ENCODE peak calls at places on chromosome 17, in seven cellular contexts. One of them, this sample, is unnamed.

GRCh38 chr17:29667969-29668368 is 45.3 kb upstream of the CORO6 start:
- DNase-seq in IMR-90: no peak
- DNase-seq in GM12878: no peak
- DNase-seq in upper lobe of right lung: no peak
- DNase-seq in tibial artery: no peak
- DNase-seq in psoas muscle: no peak
- DNase-seq in esophagus squamous epithelium: no peak
- DNase-seq in this sample: no peak

GRCh38 chr17:38352245-38353083 is 820 bp downstream of the SOCS7 start:
- DNase-seq in IMR-90: no peak
- DNase-seq in GM12878: no peak
- DNase-seq in upper lobe of right lung: peak; percentile 77
- DNase-seq in tibial artery: peak; percentile 68
- DNase-seq in psoas muscle: peak; percentile 30
- DNase-seq in esophagus squamous epithelium: no peak
- DNase-seq in this sample: peak; percentile 61

GRCh38 chr17:8532021-8532420 is 96.3 kb downstream of the NDEL1 start:
- DNase-seq in IMR-90: peak; percentile 62
- DNase-seq in GM12878: no peak
- DNase-seq in upper lobe of right lung: no peak
- DNase-seq in tibial artery: no peak
- DNase-seq in psoas muscle: no peak
- DNase-seq in esophagus squamous epithelium: no peak
- DNase-seq in this sample: peak; percentile 25

GRCh38 chr17:33940769-33941168 is 314.3 kb upstream of the CCL2 start:
- DNase-seq in IMR-90: no peak
- DNase-seq in GM12878: no peak
- DNase-seq in upper lobe of right lung: no peak
- DNase-seq in tibial artery: no peak
- DNase-seq in psoas muscle: no peak
- DNase-seq in esophagus squamous epithelium: no peak
- DNase-seq in this sample: no peak

GRCh38 chr17:2433696-2434095 is 32.8 kb upstream of the MNT start:
- DNase-seq in IMR-90: peak; percentile 50
- DNase-seq in GM12878: no peak
- DNase-seq in upper lobe of right lung: no peak
- DNase-seq in tibial artery: no peak
- DNase-seq in psoas muscle: no peak
- DNase-seq in esophagus squamous epithelium: no peak
- DNase-seq in this sample: no peak

GRCh38 chr17:4858068-4858879 is 25.1 kb downstream of the MINK1 start:
- DNase-seq in IMR-90: no peak
- DNase-seq in GM12878: no peak
- DNase-seq in upper lobe of right lung: no peak
- DNase-seq in tibial artery: no peak
- DNase-seq in psoas muscle: no peak
- DNase-seq in esophagus squamous epithelium: no peak
- DNase-seq in this sample: no peak

GRCh38 chr17:64622931-64623654 is 39.0 kb downstream of the SMURF2 start:
- DNase-seq in IMR-90: peak; percentile 91
- DNase-seq in GM12878: no peak
- DNase-seq in upper lobe of right lung: no peak
- DNase-seq in tibial artery: no peak
- DNase-seq in psoas muscle: no peak
- DNase-seq in esophagus squamous epithelium: no peak
- DNase-seq in this sample: no peak

GRCh38 chr17:31561469-31562412 is 170.3 kb downstream of the RAB11FIP4 start:
- DNase-seq in IMR-90: peak; percentile 49
- DNase-seq in GM12878: no peak
- DNase-seq in upper lobe of right lung: no peak
- DNase-seq in tibial artery: no peak
- DNase-seq in psoas muscle: peak; percentile 52
- DNase-seq in esophagus squamous epithelium: no peak
- DNase-seq in this sample: no peak

GRCh38 chr17:63774982-63775290 is 966 bp downstream of the DDX42 start:
- DNase-seq in IMR-90: peak; percentile 21
- DNase-seq in GM12878: no peak
- DNase-seq in upper lobe of right lung: no peak
- DNase-seq in tibial artery: no peak
- DNase-seq in psoas muscle: no peak
- DNase-seq in esophagus squamous epithelium: no peak
- DNase-seq in this sample: peak; percentile 17

GRCh38 chr17:82890926-82891678 is 51.3 kb upstream of the ZNF750 start:
- DNase-seq in IMR-90: no peak
- DNase-seq in GM12878: no peak
- DNase-seq in upper lobe of right lung: no peak
- DNase-seq in tibial artery: no peak
- DNase-seq in psoas muscle: no peak
- DNase-seq in esophagus squamous epithelium: no peak
- DNase-seq in this sample: no peak

GRCh38 chr17:82895087-82895486 is 55.3 kb upstream of the ZNF750 start:
- DNase-seq in IMR-90: no peak
- DNase-seq in GM12878: no peak
- DNase-seq in upper lobe of right lung: no peak
- DNase-seq in tibial artery: no peak
- DNase-seq in psoas muscle: no peak
- DNase-seq in esophagus squamous epithelium: no peak
- DNase-seq in this sample: peak; percentile 41

GRCh38 chr17:82893779-82894178 is 54.0 kb upstream of the ZNF750 start:
- DNase-seq in IMR-90: peak; percentile 8
- DNase-seq in GM12878: no peak
- DNase-seq in upper lobe of right lung: no peak
- DNase-seq in tibial artery: no peak
- DNase-seq in psoas muscle: no peak
- DNase-seq in esophagus squamous epithelium: no peak
- DNase-seq in this sample: no peak

GRCh38 chr17:82891911-82892310 is 52.1 kb upstream of the ZNF750 start:
- DNase-seq in IMR-90: no peak
- DNase-seq in GM12878: no peak
- DNase-seq in upper lobe of right lung: no peak
- DNase-seq in tibial artery: no peak
- DNase-seq in psoas muscle: no peak
- DNase-seq in esophagus squamous epithelium: no peak
- DNase-seq in this sample: peak; percentile 42

DNA sequence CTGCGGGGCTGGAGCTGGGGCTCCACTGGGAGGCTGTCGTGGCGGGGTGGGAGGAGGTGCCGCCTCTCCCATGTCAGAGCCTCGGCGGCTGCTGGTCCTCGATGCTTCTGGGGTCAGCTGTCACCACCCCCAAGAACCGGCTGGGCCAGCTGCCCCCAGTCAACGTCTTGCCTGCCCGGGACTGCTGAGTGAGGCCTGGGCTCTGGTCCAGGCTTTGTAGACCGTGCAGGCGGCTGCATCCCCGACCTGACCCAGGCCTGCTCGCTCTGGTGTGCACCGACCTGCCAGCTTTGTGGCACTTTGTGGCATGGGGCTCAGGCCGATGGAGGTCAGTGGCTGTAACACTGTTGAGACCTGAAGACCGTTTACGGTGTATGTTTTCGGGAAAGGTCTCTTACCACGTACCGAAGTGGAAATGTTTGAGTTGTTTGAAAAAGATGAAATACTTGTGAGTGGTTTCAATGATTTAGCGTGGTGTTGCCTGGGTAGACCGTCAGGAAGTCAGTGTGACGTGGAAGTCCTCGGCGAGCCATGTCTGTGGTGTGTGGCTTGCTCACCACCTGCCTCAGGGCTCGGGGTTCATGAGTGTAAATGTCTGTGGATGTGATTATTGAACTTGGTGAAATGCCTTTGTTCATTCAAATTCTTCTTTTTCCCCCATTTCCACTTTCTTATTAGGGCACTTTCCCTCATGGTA is 53.2 kb upstream of the ZNF750 start:
- DNase-seq in IMR-90: peak; percentile 8
- DNase-seq in GM12878: no peak
- DNase-seq in upper lobe of right lung: peak; percentile 82
- DNase-seq in tibial artery: no peak
- DNase-seq in psoas muscle: no peak
- DNase-seq in esophagus squamous epithelium: no peak
- DNase-seq in this sample: no peak
- H3K4me1 ChIP-seq in IMR-90: peaks cover 7% of the 10 kb centered on the region
- H3K4me1 ChIP-seq in GM12878: no peaks in the 10 kb centered on the region
- H3K4me1 ChIP-seq in upper lobe of right lung: peaks cover 36% of the 10 kb centered on the region
- H3K4me1 ChIP-seq in tibial artery: no peaks in the 10 kb centered on the region
- H3K4me1 ChIP-seq in psoas muscle: peaks cover 16% of the 10 kb centered on the region
- H3K4me1 ChIP-seq in esophagus squamous epithelium: peaks cover 69% of the 10 kb centered on the region
- H3K4me1 ChIP-seq in this sample: peaks cover 24% of the 10 kb centered on the region

GRCh38 chr17:47902039-47902744 is 6.2 kb downstream of the SP2 start:
- DNase-seq in IMR-90: no peak
- DNase-seq in GM12878: no peak
- DNase-seq in upper lobe of right lung: no peak
- DNase-seq in tibial artery: no peak
- DNase-seq in psoas muscle: no peak
- DNase-seq in esophagus squamous epithelium: no peak
- DNase-seq in this sample: no peak
- H3K4me1 ChIP-seq in IMR-90: peaks cover 11% of the 10 kb centered on the region
- H3K4me1 ChIP-seq in GM12878: peaks cover 4% of the 10 kb centered on the region
- H3K4me1 ChIP-seq in upper lobe of right lung: peaks cover 49% of the 10 kb centered on the region
- H3K4me1 ChIP-seq in tibial artery: peaks cover 70% of the 10 kb centered on the region
- H3K4me1 ChIP-seq in psoas muscle: peaks cover 87% of the 10 kb centered on the region
- H3K4me1 ChIP-seq in esophagus squamous epithelium: peaks cover 80% of the 10 kb centered on the region
- H3K4me1 ChIP-seq in this sample: peaks cover 4% of the 10 kb centered on the region

DNA sequence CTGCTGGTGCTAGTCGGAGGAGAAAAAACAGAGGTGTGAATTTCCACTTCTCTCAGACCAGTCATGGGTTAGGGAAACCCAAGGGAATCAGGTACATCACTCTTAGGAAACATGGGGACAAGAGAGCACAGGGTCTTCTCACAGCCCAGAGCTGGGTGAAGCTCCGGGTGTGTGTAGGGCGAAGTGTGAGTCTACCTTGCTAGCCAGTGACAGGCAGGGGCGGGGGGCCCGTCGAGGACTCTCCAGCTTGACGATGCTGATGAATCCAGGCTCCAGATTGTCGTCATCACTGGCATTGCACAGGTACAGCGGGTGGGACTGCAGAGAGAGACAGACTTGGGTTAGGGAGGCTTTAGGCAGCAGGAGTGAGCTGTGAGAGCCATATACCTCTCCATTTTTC is 18.7 kb upstream of the SUPT4H1 start:
- DNase-seq in IMR-90: no peak
- DNase-seq in GM12878: no peak
- DNase-seq in upper lobe of right lung: no peak
- DNase-seq in tibial artery: no peak
- DNase-seq in psoas muscle: no peak
- DNase-seq in esophagus squamous epithelium: no peak
- DNase-seq in this sample: no peak
- H3K4me1 ChIP-seq in IMR-90: no peaks in the 10 kb centered on the region
- H3K4me1 ChIP-seq in GM12878: no peaks in the 10 kb centered on the region
- H3K4me1 ChIP-seq in upper lobe of right lung: peaks cover 7% of the 10 kb centered on the region
- H3K4me1 ChIP-seq in tibial artery: no peaks in the 10 kb centered on the region
- H3K4me1 ChIP-seq in psoas muscle: no peaks in the 10 kb centered on the region
- H3K4me1 ChIP-seq in esophagus squamous epithelium: peaks cover 60% of the 10 kb centered on the region
- H3K4me1 ChIP-seq in this sample: peaks cover 45% of the 10 kb centered on the region

GRCh38 chr17:77390870-77391269 is 250.1 kb downstream of the SEC14L1 start:
- DNase-seq in IMR-90: no peak
- DNase-seq in GM12878: no peak
- DNase-seq in upper lobe of right lung: no peak
- DNase-seq in tibial artery: no peak
- DNase-seq in psoas muscle: no peak
- DNase-seq in esophagus squamous epithelium: no peak
- DNase-seq in this sample: no peak

GRCh38 chr17:77385750-77386501 is 245.2 kb downstream of the SEC14L1 start:
- DNase-seq in IMR-90: no peak
- DNase-seq in GM12878: no peak
- DNase-seq in upper lobe of right lung: peak; percentile 82
- DNase-seq in tibial artery: peak; percentile 88
- DNase-seq in psoas muscle: peak; percentile 57
- DNase-seq in esophagus squamous epithelium: no peak
- DNase-seq in this sample: no peak

GRCh38 chr17:77388384-77389306 is 247.9 kb downstream of the SEC14L1 start:
- DNase-seq in IMR-90: no peak
- DNase-seq in GM12878: no peak
- DNase-seq in upper lobe of right lung: no peak
- DNase-seq in tibial artery: no peak
- DNase-seq in psoas muscle: no peak
- DNase-seq in esophagus squamous epithelium: no peak
- DNase-seq in this sample: no peak

GRCh38 chr17:77386502-77387192 is 245.9 kb downstream of the SEC14L1 start:
- DNase-seq in IMR-90: no peak
- DNase-seq in GM12878: no peak
- DNase-seq in upper lobe of right lung: no peak
- DNase-seq in tibial artery: no peak
- DNase-seq in psoas muscle: no peak
- DNase-seq in esophagus squamous epithelium: no peak
- DNase-seq in this sample: no peak

GRCh38 chr17:77387891-77388290 is 247.1 kb downstream of the SEC14L1 start:
- DNase-seq in IMR-90: no peak
- DNase-seq in GM12878: no peak
- DNase-seq in upper lobe of right lung: no peak
- DNase-seq in tibial artery: no peak
- DNase-seq in psoas muscle: no peak
- DNase-seq in esophagus squamous epithelium: no peak
- DNase-seq in this sample: no peak
- H3K4me1 ChIP-seq in IMR-90: peaks cover 76% of the 10 kb centered on the region
- H3K4me1 ChIP-seq in GM12878: peaks cover 23% of the 10 kb centered on the region
- H3K4me1 ChIP-seq in upper lobe of right lung: peaks cover 91% of the 10 kb centered on the region
- H3K4me1 ChIP-seq in tibial artery: peaks cover 88% of the 10 kb centered on the region
- H3K4me1 ChIP-seq in psoas muscle: peaks cover 80% of the 10 kb centered on the region
- H3K4me1 ChIP-seq in esophagus squamous epithelium: peaks cover 97% of the 10 kb centered on the region
- H3K4me1 ChIP-seq in this sample: peaks cover 52% of the 10 kb centered on the region

GRCh38 chr17:35019386-35020179 is 39.3 kb downstream of the LIG3 start:
- DNase-seq in IMR-90: no peak
- DNase-seq in GM12878: no peak
- DNase-seq in upper lobe of right lung: no peak
- DNase-seq in tibial artery: no peak
- DNase-seq in psoas muscle: no peak
- DNase-seq in esophagus squamous epithelium: no peak
- DNase-seq in this sample: no peak

GRCh38 chr17:35021520-35022380 is 41.4 kb downstream of the LIG3 start:
- DNase-seq in IMR-90: no peak
- DNase-seq in GM12878: no peak
- DNase-seq in upper lobe of right lung: no peak
- DNase-seq in tibial artery: no peak
- DNase-seq in psoas muscle: no peak
- DNase-seq in esophagus squamous epithelium: no peak
- DNase-seq in this sample: no peak

GRCh38 chr17:35025541-35025940 is 38.0 kb downstream of the RFFL start:
- DNase-seq in IMR-90: no peak
- DNase-seq in GM12878: no peak
- DNase-seq in upper lobe of right lung: no peak
- DNase-seq in tibial artery: no peak
- DNase-seq in psoas muscle: no peak
- DNase-seq in esophagus squamous epithelium: no peak
- DNase-seq in this sample: no peak

GRCh38 chr17:35023538-35023937 is 40.0 kb downstream of the RFFL start:
- DNase-seq in IMR-90: no peak
- DNase-seq in GM12878: no peak
- DNase-seq in upper lobe of right lung: no peak
- DNase-seq in tibial artery: no peak
- DNase-seq in psoas muscle: no peak
- DNase-seq in esophagus squamous epithelium: no peak
- DNase-seq in this sample: no peak

DNA sequence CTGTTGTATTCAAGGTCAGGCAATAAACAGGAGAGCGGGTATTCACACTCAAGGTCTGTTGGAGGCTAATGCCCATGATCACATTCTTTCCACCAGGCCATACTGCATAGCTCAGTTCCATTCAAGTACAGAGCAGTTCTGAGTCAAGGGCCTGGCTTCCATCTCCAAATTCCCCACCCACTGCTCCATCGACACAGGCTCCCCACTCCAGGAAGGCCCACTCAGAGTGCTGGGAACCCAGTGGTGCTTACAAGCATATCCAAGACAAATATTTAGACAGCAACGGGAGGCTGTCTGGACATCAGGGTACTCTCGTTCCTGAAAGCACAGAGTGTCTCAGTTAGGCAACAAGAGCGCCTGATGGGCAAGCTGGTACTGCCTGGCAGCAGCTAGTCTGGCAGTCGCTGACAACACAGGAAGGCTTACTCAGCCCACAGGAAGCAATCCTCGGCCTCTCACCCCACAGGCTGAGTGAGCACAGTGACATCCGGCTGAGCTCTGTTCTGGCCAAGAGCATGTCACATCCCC is 40.9 kb downstream of the RFFL start:
- DNase-seq in IMR-90: peak; percentile 87
- DNase-seq in GM12878: no peak
- DNase-seq in upper lobe of right lung: peak; percentile 87
- DNase-seq in tibial artery: peak; percentile 92
- DNase-seq in psoas muscle: peak; percentile 72
- DNase-seq in esophagus squamous epithelium: peak; percentile 19
- DNase-seq in this sample: peak; percentile 54
- H3K4me1 ChIP-seq in IMR-90: peaks cover 2% of the 10 kb centered on the region
- H3K4me1 ChIP-seq in GM12878: peaks cover 4% of the 10 kb centered on the region
- H3K4me1 ChIP-seq in upper lobe of right lung: peaks cover 18% of the 10 kb centered on the region
- H3K4me1 ChIP-seq in tibial artery: peaks cover 20% of the 10 kb centered on the region
- H3K4me1 ChIP-seq in psoas muscle: peaks cover 13% of the 10 kb centered on the region
- H3K4me1 ChIP-seq in esophagus squamous epithelium: peaks cover 75% of the 10 kb centered on the region
- H3K4me1 ChIP-seq in this sample: peaks cover 4% of the 10 kb centered on the region